ENCODE peak calls at places on chromosomes 6 and 20, in eight cellular contexts. Y is Ammon's horn; J is GM12865; A is stimulated activated CD4-positive, alpha-beta T cell treated with anti-CD3 and anti-CD28 coated beads, TNF-alpha, amount 100 ng/mL, for 24 hours; O is H9; N is dorsolateral prefrontal cortex; G is activated T-cell treated with anti-CD3 and anti-CD28 coated beads for 1 hour; E is fibroblast of pulmonary artery. T is an unnamed sample.

GRCh38 chr6:3294921-3295871 is 36.4 kb downstream of the PSMG4 start:
- DNase-seq in Y (peak), J (no peak), A (no peak), O (no peak), N (no peak), G (no peak), E (no peak), T (no peak)

GRCh38 chr6:73234732-73235131 is 9.4 kb upstream of the KHDC1L start:
- DNase-seq in Y (no peak), J (no peak), A (no peak), O (no peak), N (no peak), G (no peak), E (peak), T (no peak)

GRCh38 chr6:159480471-159480870 is 212.6 kb downstream of the SOD2 start:
- DNase-seq in Y (no peak), J (no peak), A (no peak), O (no peak), N (no peak), G (no peak), E (no peak), T (no peak)

GRCh38 chr6:73860303-73860702 is 164.3 kb downstream of the CD109 start:
- DNase-seq in Y (no peak), J (no peak), A (no peak), O (no peak), N (no peak), G (no peak), E (no peak), T (no peak)

GRCh38 chr20:63067266-63067635 is 60.5 kb upstream of the BHLHE23 start:
- DNase-seq in Y (no peak), J (no peak), A (no peak), O (no peak), N (no peak), G (no peak), E (no peak), T (no peak)

GRCh38 chr20:15528386-15529111 is 1044.7 kb downstream of the KIF16B start:
- DNase-seq in Y (no peak), J (peak), A (no peak), O (no peak), N (no peak), G (no peak), E (no peak), T (no peak)

GRCh38 chr20:33392016-33392415 is 9.3 kb downstream of the CDK5RAP1 start:
- DNase-seq in Y (no peak), J (no peak), A (no peak), O (no peak), N (no peak), G (no peak), E (no peak), T (no peak)

GRCh38 chr20:48651271-48651670 is 176.5 kb downstream of the PREX1 start:
- DNase-seq in Y (no peak), J (no peak), A (no peak), O (no peak), N (no peak), G (no peak), E (no peak), T (no peak)

GRCh38 chr6:155275808-155276480 is 12.1 kb downstream of the CLDN20 start:
- DNase-seq in Y (peak), J (no peak), A (no peak), O (no peak), N (peak), G (no peak), E (peak), T (no peak)

GRCh38 chr20:38418509-38419204 is 16.5 kb downstream of the SNHG17 start:
- DNase-seq in Y (peak), J (no peak), A (no peak), O (no peak), N (peak), G (no peak), E (peak), T (peak)

GRCh38 chr6:1325471-1326309 is 13.8 kb downstream of the FOXQ1 start:
- DNase-seq in Y (no peak), J (no peak), A (no peak), O (no peak), N (no peak), G (no peak), E (peak), T (no peak)

GRCh38 chr20:7770046-7770445 is 170.2 kb downstream of the HAO1 start:
- DNase-seq in Y (no peak), J (no peak), A (no peak), O (no peak), N (no peak), G (no peak), E (no peak), T (no peak)

GRCh38 chr6:14235653-14236356 is 118.2 kb downstream of the CD83 start:
- DNase-seq in Y (no peak), J (no peak), A (no peak), O (no peak), N (no peak), G (no peak), E (no peak), T (no peak)

GRCh38 chr20:37615507-37616425 is 78.1 kb upstream of the CTNNBL1 start:
- DNase-seq in Y (no peak), J (peak), A (peak), O (peak), N (no peak), G (peak), E (peak), T (no peak)

GRCh38 chr6:158109744-158110143 is 58.3 kb downstream of the SERAC1 start:
- DNase-seq in Y (no peak), J (no peak), A (no peak), O (no peak), N (no peak), G (no peak), E (peak), T (no peak)

GRCh38 chr6:154715449-154715848 is 17.8 kb upstream of the SCAF8 start:
- DNase-seq in Y (no peak), J (no peak), A (no peak), O (no peak), N (no peak), G (no peak), E (no peak), T (no peak)

GRCh38 chr6:56406276-56407269 is 159.2 kb upstream of the COL21A1 start:
- DNase-seq in Y (no peak), J (peak), A (no peak), O (no peak), N (no peak), G (no peak), E (no peak), T (no peak)

GRCh38 chr20:63939061-63939935 is 16.9 kb downstream of the UCKL1 start:
- DNase-seq in Y (no peak), J (no peak), A (no peak), O (peak), N (no peak), G (no peak), E (no peak), T (no peak)

GRCh38 chr20:32764000-32764960 is 2.1 kb downstream of the DNMT3B start:
- DNase-seq in Y (no peak), J (no peak), A (no peak), O (peak), N (no peak), G (no peak), E (no peak), T (no peak)

GRCh38 chr6:85126448-85127178 is 323.3 kb upstream of the NT5E start:
- DNase-seq in Y (peak), J (peak), A (no peak), O (peak), N (peak), G (no peak), E (peak), T (peak)

GRCh38 chr6:139711714-139712585 is 337.5 kb upstream of the CITED2 start:
- DNase-seq in Y (no peak), J (no peak), A (no peak), O (no peak), N (no peak), G (no peak), E (peak), T (no peak)

GRCh38 chr6:148316308-148316707 is 26.3 kb upstream of the SASH1 start:
- DNase-seq in Y (peak), J (no peak), A (no peak), O (no peak), N (no peak), G (no peak), E (no peak), T (peak)

GRCh38 chr6:98498891-98499290 is 335.5 kb upstream of the POU3F2 start:
- DNase-seq in Y (no peak), J (no peak), A (no peak), O (no peak), N (no peak), G (no peak), E (no peak), T (no peak)

GRCh38 chr6:1368940-1369339 is 20.4 kb upstream of the FOXF2 start:
- DNase-seq in Y (no peak), J (no peak), A (no peak), O (no peak), N (no peak), G (no peak), E (no peak), T (no peak)

GRCh38 chr6:20909621-20910020 is 375.4 kb downstream of the CDKAL1 start:
- DNase-seq in Y (no peak), J (no peak), A (no peak), O (no peak), N (no peak), G (no peak), E (no peak), T (no peak)

GRCh38 chr20:59185809-59186208 is 22.2 kb downstream of the ZNF831 start:
- DNase-seq in Y (no peak), J (no peak), A (no peak), O (no peak), N (no peak), G (no peak), E (no peak), T (no peak)

GRCh38 chr6:34627296-34627695 is 69.3 kb downstream of the ILRUN start:
- DNase-seq in Y (no peak), J (no peak), A (no peak), O (no peak), N (no peak), G (no peak), E (no peak), T (no peak)

GRCh38 chr6:21103626-21104224 is 489.8 kb upstream of the SOX4 start:
- DNase-seq in Y (no peak), J (no peak), A (no peak), O (no peak), N (no peak), G (no peak), E (no peak), T (no peak)

GRCh38 chr6:141103246-141103645 is 1029.5 kb upstream of the GJE1 start:
- DNase-seq in Y (no peak), J (no peak), A (no peak), O (no peak), N (no peak), G (no peak), E (peak), T (no peak)

GRCh38 chr6:27547157-27548075 is 74.5 kb upstream of the ZNF184 start:
- DNase-seq in Y (peak), J (peak), A (no peak), O (peak), N (no peak), G (no peak), E (peak), T (no peak)

GRCh38 chr6:44701637-44702101 is 314.2 kb downstream of the CDC5L start:
- DNase-seq in Y (no peak), J (no peak), A (no peak), O (peak), N (no peak), G (no peak), E (peak), T (no peak)

GRCh38 chr20:9126527-9126926 is 57.6 kb downstream of the PLCB4 start:
- DNase-seq in Y (no peak), J (no peak), A (no peak), O (no peak), N (no peak), G (no peak), E (no peak), T (no peak)

GRCh38 chr6:44740566-44741120 is 353.1 kb downstream of the CDC5L start:
- DNase-seq in Y (no peak), J (no peak), A (no peak), O (no peak), N (no peak), G (no peak), E (no peak), T (no peak)

GRCh38 chr20:37535443-37536132 is 7.9 kb upstream of the BLCAP start:
- DNase-seq in Y (no peak), J (no peak), A (no peak), O (peak), N (no peak), G (no peak), E (no peak), T (no peak)

GRCh38 chr6:37110455-37111155 is 59.3 kb upstream of the PIM1 start:
- DNase-seq in Y (no peak), J (peak), A (no peak), O (no peak), N (no peak), G (no peak), E (peak), T (no peak)

GRCh38 chr6:7671581-7671980 is 54.3 kb upstream of the BMP6 start:
- DNase-seq in Y (no peak), J (no peak), A (no peak), O (no peak), N (no peak), G (no peak), E (peak), T (no peak)